ENCODE peak calls at places on chromosomes 2 and 18, in nine cellular contexts. W, B, H, A, K, R, C, T and V are unnamed samples.

GRCh38 chr2:176830362-176830761 is 382.2 kb upstream of the HNRNPA3 start:
- DNase-seq in K (no peak), C (no peak), W (no peak), T (no peak), H (no peak), A (peak), B (no peak), R (no peak), V (no peak)

GRCh38 chr2:177332041-177332991 is 60.3 kb upstream of the AGPS start:
- DNase-seq in C (peak), W (peak), T (peak), A (peak), K (peak), H (no peak), B (peak), R (peak), V (peak)

GRCh38 chr2:3498783-3499394 is 20.4 kb downstream of the ADI1 start:
- DNase-seq in H (no peak), R (no peak), T (no peak), A (no peak), B (no peak), K (no peak), C (no peak), W (peak), V (no peak)

GRCh38 chr2:62424899-62425298 is 81.1 kb downstream of the TMEM17 start:
- DNase-seq in A (no peak), K (no peak), T (no peak), H (no peak), W (no peak), B (no peak), C (no peak), R (no peak), V (no peak)

GRCh38 chr2:64362562-64363026 is 91.4 kb upstream of the LGALSL start:
- DNase-seq in C (no peak), B (no peak), R (no peak), W (no peak), A (no peak), K (peak), T (no peak), H (no peak), V (no peak)

GRCh38 chr2:208579678-208580077 is 173.1 kb downstream of the PTH2R start:
- DNase-seq in R (no peak), T (no peak), C (no peak), B (no peak), H (no peak), A (no peak), W (no peak), K (no peak), V (no peak)

GRCh38 chr2:235218486-235218907 is 266.7 kb downstream of the SH3BP4 start:
- DNase-seq in B (no peak), R (no peak), K (no peak), T (no peak), A (no peak), W (no peak), H (no peak), C (no peak), V (peak)

GRCh38 chr2:223759569-223760430 is 77.6 kb downstream of the AP1S3 start:
- DNase-seq in T (no peak), C (peak), W (no peak), B (peak), H (no peak), A (no peak), R (no peak), K (no peak), V (no peak)

GRCh38 chr18:43772907-43773306 is 495.6 kb upstream of the SYT4 start:
- DNase-seq in C (no peak), H (no peak), B (no peak), R (no peak), W (no peak), K (no peak), A (no peak), T (no peak), V (peak)

GRCh38 chr2:42492691-42493467 is 903 bp downstream of the KCNG3 start:
- DNase-seq in T (no peak), H (no peak), B (no peak), C (no peak), W (peak), A (no peak), K (peak), R (no peak), V (peak)
- H3K4me3 ChIP-seq in T (no peak), H (peak), B (no peak), C (no peak), W (peak), A (no peak), K (peak), R (peak), V (peak)

GRCh38 chr2:231062776-231063175 is 6.1 kb downstream of the PSMD1 start:
- DNase-seq in B (no peak), H (no peak), A (no peak), R (no peak), T (no peak), W (no peak), C (no peak), K (no peak), V (no peak)

GRCh38 chr2:231056453-231057416 is at the start of gene PSMD1:
- DNase-seq in A (peak), C (peak), T (peak), B (peak), W (peak), K (peak), R (peak), H (peak), V (peak)

GRCh38 chr2:231057590-231057989 is 923 bp downstream of the PSMD1 start:
- DNase-seq in C (no peak), R (no peak), H (no peak), T (no peak), W (no peak), B (peak), A (no peak), K (no peak), V (no peak)

GRCh38 chr2:231058761-231059550 is 2.3 kb downstream of the PSMD1 start:
- DNase-seq in R (no peak), A (no peak), K (no peak), W (no peak), B (peak), H (no peak), C (peak), T (no peak), V (no peak)

DNA sequence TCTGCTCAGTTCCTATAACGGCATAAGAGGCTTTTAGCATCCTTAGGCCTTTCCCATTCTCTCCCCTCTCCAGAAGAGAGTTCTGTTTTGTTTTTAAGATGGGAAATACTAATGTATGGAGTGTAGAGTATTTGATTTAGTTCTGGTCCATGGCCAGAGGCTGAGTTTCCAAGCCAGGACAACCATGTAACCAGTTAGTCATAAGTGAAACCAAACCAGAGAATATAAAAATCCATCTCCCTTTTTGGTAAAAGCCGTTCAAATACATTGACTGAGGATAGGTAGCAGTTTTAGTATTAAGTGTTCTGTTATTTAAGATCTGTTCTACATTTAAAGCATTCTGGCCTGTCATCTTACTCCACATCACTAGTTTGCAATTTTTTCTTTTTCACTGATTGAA is 3.1 kb downstream of the PSMD1 start:
- DNase-seq in A (no peak), W (no peak), H (no peak), T (no peak), C (no peak), K (no peak), R (no peak), B (peak), V (no peak)
- H3K4me3 ChIP-seq in A (no peak), W (no peak), H (no peak), T (no peak), C (no peak), K (no peak), R (no peak), B (no peak), V (no peak)

GRCh38 chr2:219058541-219059374 is 2.0 kb downstream of the IHH start:
- DNase-seq in W (peak), T (no peak), K (peak), R (no peak), A (no peak), C (no peak), B (no peak), H (no peak), V (peak)
- H3K4me3 ChIP-seq in W (no peak), T (no peak), K (peak), R (no peak), A (no peak), C (no peak), B (no peak), H (peak), V (no peak)

GRCh38 chr2:188973650-188974049 is 523 bp upstream of the COL3A1 start:
- DNase-seq in W (no peak), B (no peak), T (no peak), A (no peak), R (no peak), K (no peak), H (no peak), C (no peak), V (no peak)

GRCh38 chr2:188976545-188977268 is 2.5 kb downstream of the COL3A1 start:
- DNase-seq in C (peak), H (no peak), T (no peak), K (no peak), W (no peak), B (peak), A (no peak), R (no peak), V (no peak)

GRCh38 chr2:188974184-188974583 is at the start of gene COL3A1:
- DNase-seq in H (no peak), A (no peak), K (peak), T (peak), W (no peak), B (peak), C (peak), R (peak), V (peak)

GRCh38 chr2:188978291-188979081 is 4.3 kb downstream of the COL3A1 start:
- DNase-seq in C (peak), T (peak), R (no peak), H (no peak), W (peak), K (no peak), A (peak), B (peak), V (no peak)

DNA sequence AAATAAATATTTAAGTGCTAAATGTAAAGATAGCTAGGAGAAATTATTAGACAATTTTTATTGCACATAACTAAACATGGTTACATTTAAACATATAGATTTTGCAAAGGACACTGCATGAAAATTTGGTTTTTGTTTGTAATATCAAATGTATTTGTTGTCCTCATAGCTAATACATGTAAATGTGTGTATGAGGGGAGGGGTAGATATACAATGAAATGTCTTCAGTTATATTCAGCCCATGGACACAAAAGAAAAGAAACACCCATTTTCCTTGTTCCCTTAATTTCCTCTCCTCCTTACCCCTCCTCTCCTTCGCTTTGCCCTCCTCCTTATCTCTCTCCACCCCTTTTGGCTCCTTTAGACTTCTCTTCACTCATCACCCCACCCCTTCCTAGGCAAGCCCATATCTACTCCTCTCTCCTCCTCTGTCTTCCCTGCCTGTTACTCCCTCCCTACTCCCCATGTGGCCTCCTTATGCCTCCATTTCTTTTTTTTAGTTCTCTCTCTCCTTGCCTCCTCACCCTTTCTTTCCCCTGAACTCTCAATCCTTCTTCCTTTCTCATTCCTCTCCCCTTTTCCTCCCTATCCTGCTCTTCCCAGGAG is 1.4 kb downstream of the COL3A1 start:
- DNase-seq in T (peak), B (peak), R (peak), A (no peak), K (peak), W (peak), H (no peak), C (peak), V (no peak)
- H3K4me3 ChIP-seq in T (peak), B (peak), R (peak), A (no peak), K (peak), W (no peak), H (peak), C (peak), V (peak)

GRCh38 chr18:75070235-75070624 is 138.7 kb downstream of the PTGR3 start:
- DNase-seq in B (no peak), H (no peak), R (no peak), C (no peak), W (no peak), T (no peak), K (no peak), A (no peak), V (no peak)
- H3K4me3 ChIP-seq in B (no peak), H (no peak), R (no peak), C (no peak), W (no peak), T (no peak), K (no peak), A (no peak), V (no peak)

DNA sequence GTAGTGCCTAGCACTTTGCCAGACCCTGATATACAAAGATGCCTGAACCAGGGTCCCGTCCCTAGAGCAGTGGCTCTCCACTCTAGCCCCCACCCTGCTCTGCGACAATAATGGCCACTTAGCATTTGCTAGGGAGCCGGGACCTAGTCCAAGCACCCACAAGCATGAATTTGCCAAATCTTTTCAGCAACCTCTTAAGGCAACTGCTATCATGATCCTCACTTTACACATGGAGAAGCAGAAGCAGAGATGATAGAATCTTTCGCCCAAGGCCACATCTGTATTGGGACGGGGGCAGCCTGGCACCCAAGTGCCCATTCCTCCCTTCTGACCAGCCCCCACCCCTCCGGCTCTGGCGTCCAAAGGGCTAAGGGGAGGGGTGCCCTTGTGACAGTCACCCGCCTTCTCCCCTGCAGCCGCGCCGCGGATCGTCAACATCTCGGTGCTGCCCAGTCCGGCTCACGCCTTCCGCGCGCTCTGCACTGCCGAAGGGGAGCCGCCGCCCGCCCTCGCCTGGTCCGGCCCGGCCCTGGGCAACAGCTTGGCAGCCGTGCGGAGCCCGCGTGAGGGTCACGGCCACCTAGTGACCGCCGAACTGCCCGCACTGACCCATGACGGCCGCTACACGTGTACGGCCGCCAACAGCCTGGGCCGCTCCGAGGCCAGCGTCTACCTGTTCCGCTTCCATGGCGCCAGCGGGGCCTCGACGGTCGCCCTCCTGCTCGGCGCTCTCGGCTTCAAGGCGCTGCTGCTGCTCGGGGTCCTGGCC is 13.0 kb downstream of the SIGLEC15 start:
- DNase-seq in H (no peak), B (no peak), W (no peak), R (no peak), T (no peak), K (no peak), C (no peak), A (no peak), V (no peak)
- H3K4me3 ChIP-seq in H (peak), B (no peak), W (no peak), R (peak), T (no peak), K (peak), C (peak), A (no peak), V (no peak)

DNA sequence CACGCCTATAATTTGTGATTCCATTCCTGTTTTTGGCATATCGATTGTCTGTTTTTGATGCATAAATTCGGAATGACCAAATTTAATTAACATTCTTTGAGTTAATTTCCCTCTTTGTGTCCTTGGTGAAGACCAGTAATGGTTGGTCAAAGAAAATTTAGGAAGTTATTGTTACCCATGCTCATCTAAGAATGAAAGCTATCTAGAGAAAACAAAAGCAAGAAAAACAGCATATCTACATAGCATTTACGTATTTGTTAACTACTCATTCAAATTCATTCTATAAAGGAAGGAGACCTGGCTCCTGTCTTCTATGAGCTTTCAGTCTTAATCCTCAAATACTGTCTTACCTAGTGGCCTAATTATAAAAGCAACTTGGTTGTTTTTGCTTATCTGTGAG is 59.2 kb upstream of the CHST9 start:
- DNase-seq in R (no peak), W (no peak), T (no peak), H (no peak), C (no peak), A (no peak), K (no peak), B (no peak), V (no peak)
- H3K4me3 ChIP-seq in R (no peak), W (no peak), T (no peak), H (no peak), C (no peak), A (no peak), K (no peak), B (no peak), V (no peak)